ENCODE peak calls at places on chromosomes 12 and 14, in four cellular contexts. C is astrocyte of the spinal cord; D is activated CD8-positive, alpha-beta T cell treated with anti-CD3 and anti-CD28 coated beads, Interleukin-2, amount 10 ng/mL, durations not matched to agents 7 days and 5 days; Y is mucosa of gallbladder. A is an unnamed sample.

GRCh38 chr12:12357697-12358476 is 1.0 kb downstream of the BORCS5 start:
- DNase-seq in D (peak; percentile 52), C (peak; percentile 36), Y (no peak), A (no peak)

GRCh38 chr14:88166616-88167015 is 156.5 kb downstream of the KCNK10 start:
- DNase-seq in D (no peak), C (peak; percentile 4), Y (no peak), A (no peak)

GRCh38 chr14:68576496-68577244 is 216.2 kb downstream of the ZFP36L1 start:
- DNase-seq in D (no peak), C (peak; percentile 41), Y (no peak), A (no peak)

GRCh38 chr12:52646613-52647012 is 5.4 kb downstream of the KRT2 start:
- DNase-seq in Y (no peak), D (peak; percentile 19), C (no peak), A (no peak)

GRCh38 chr12:1329784-1330474 is 264.5 kb downstream of the FBXL14 start:
- DNase-seq in Y (no peak), D (no peak), C (no peak), A (no peak)

GRCh38 chr14:74848768-74849167 is 27.2 kb downstream of the PROX2 start:
- DNase-seq in C (no peak), D (no peak), Y (no peak), A (no peak)

GRCh38 chr14:22814945-22815713 is at the start of gene SLC7A7:
- DNase-seq in Y (peak; percentile 69), C (no peak), D (no peak), A (no peak)

GRCh38 chr12:41250748-41251147 is 62.6 kb downstream of the PDZRN4 start:
- DNase-seq in C (peak; percentile 29), Y (no peak), D (no peak), A (no peak)

GRCh38 chr12:58918475-58918874 is 1.8 kb downstream of the LRIG3 start:
- DNase-seq in Y (no peak), D (no peak), C (peak; percentile 23), A (no peak)

GRCh38 chr12:28814246-28814645 is 334.8 kb upstream of the FAR2 start:
- DNase-seq in D (no peak), Y (no peak), C (no peak), A (no peak)

GRCh38 chr12:1130164-1130563 is 139.1 kb downstream of the ERC1 start:
- DNase-seq in C (no peak), D (no peak), Y (peak; percentile 81), A (peak; percentile 53)

GRCh38 chr14:39268393-39268792 is 34.7 kb downstream of the MIA2 start:
- DNase-seq in D (no peak), Y (no peak), C (peak; percentile 29), A (no peak)

GRCh38 chr14:100084591-100084990 is 19.4 kb downstream of the EVL start:
- DNase-seq in C (no peak), D (no peak), Y (no peak), A (no peak)

GRCh38 chr12:54232790-54233189 is 44.0 kb upstream of the SMUG1 start:
- DNase-seq in D (no peak), Y (no peak), C (peak; percentile 52), A (no peak)

GRCh38 chr14:98555440-98555839 is 716.6 kb downstream of the BCL11B start:
- DNase-seq in Y (no peak), D (no peak), C (no peak), A (no peak)